ENCODE peak calls at places on chromosome 6, in five cellular contexts. G is hypothalamus, V is occipital lobe, E is kidney epithelial cell, Q is dorsolateral prefrontal cortex. F is an unnamed sample.

GRCh38 chr6:39430968-39431523 is 108.5 kb upstream of the KCNK16 start:
- DNase-seq in Q (peak; percentile 83), V (peak; percentile 51), E (no peak), G (peak; percentile 66), F (no peak)

GRCh38 chr6:34358389-34358906 is 34.0 kb downstream of the NUDT3 start:
- DNase-seq in V (no peak), G (no peak), Q (no peak), E (no peak), F (no peak)

GRCh38 chr6:41545174-41545702 is 943 bp upstream of the FOXP4 start:
- DNase-seq in Q (no peak), G (no peak), E (no peak), V (no peak), F (no peak)

GRCh38 chr6:75539136-75539535 is 45.5 kb upstream of the FILIP1 start:
- DNase-seq in G (no peak), E (no peak), V (no peak), Q (no peak), F (no peak)

GRCh38 chr6:14883921-14884320 is 361.9 kb upstream of the JARID2 start:
- DNase-seq in Q (no peak), E (no peak), G (no peak), V (no peak), F (no peak)

GRCh38 chr6:105886812-105887513 is 199.2 kb upstream of the PRDM1 start:
- DNase-seq in G (no peak), V (no peak), E (no peak), Q (no peak), F (no peak)

GRCh38 chr6:148304976-148305375 is 37.7 kb upstream of the SASH1 start:
- DNase-seq in Q (no peak), V (no peak), E (peak; percentile 43), G (no peak), F (no peak)

GRCh38 chr6:56220078-56220477 is 27.3 kb downstream of the COL21A1 start:
- DNase-seq in E (no peak), V (no peak), Q (no peak), G (no peak), F (no peak)

GRCh38 chr6:122758927-122759334 is 20.6 kb upstream of the FABP7 start:
- DNase-seq in V (no peak), G (no peak), E (no peak), Q (no peak), F (no peak)

GRCh38 chr6:95266537-95267258 is 310.6 kb upstream of the MANEA start:
- DNase-seq in G (no peak), V (no peak), E (no peak), Q (no peak), F (no peak)

GRCh38 chr6:137846274-137846673 is 20.8 kb upstream of the TNFAIP3 start:
- DNase-seq in E (no peak), V (no peak), G (no peak), Q (no peak), F (no peak)

GRCh38 chr6:113586413-113586812 is 270.7 kb upstream of the MARCKS start:
- DNase-seq in Q (no peak), G (no peak), V (no peak), E (no peak), F (no peak)

GRCh38 chr6:38805127-38805655 is 90.1 kb downstream of the DNAH8 start:
- DNase-seq in E (no peak), V (no peak), G (no peak), Q (no peak), F (no peak)

GRCh38 chr6:153980176-153980575 is 58.9 kb upstream of the OPRM1 start:
- DNase-seq in E (no peak), V (no peak), G (no peak), Q (no peak), F (no peak)

GRCh38 chr6:35094183-35094582 is 47.0 kb downstream of the TCP11 start:
- DNase-seq in Q (no peak), E (no peak), G (no peak), V (no peak), F (peak; percentile 1)

GRCh38 chr6:7129360-7129759 is 21.6 kb downstream of the RREB1 start:
- DNase-seq in Q (no peak), E (no peak), V (no peak), G (no peak), F (no peak)

GRCh38 chr6:106097368-106098231 is 11.5 kb downstream of the PRDM1 start:
- DNase-seq in V (no peak), Q (no peak), E (no peak), G (no peak), F (no peak)

GRCh38 chr6:125197795-125198269 is 44.3 kb downstream of the TPD52L1 start:
- DNase-seq in Q (no peak), E (no peak), G (peak; percentile 11), V (peak; percentile 25), F (peak; percentile 13)

GRCh38 chr6:149335924-149336323 is 18.4 kb downstream of the TAB2 start:
- DNase-seq in Q (no peak), E (peak; percentile 63), G (no peak), V (no peak), F (no peak)

GRCh38 chr6:157456524-157456829 is 75.5 kb downstream of the ZDHHC14 start:
- DNase-seq in E (no peak), G (no peak), V (no peak), Q (no peak), F (no peak)

GRCh38 chr6:100620085-100620484 is 155.4 kb upstream of the SIM1 start:
- DNase-seq in Q (no peak), E (peak; percentile 45), V (no peak), G (no peak), F (no peak)

GRCh38 chr6:15457903-15458530 is 204.8 kb downstream of the DTNBP1 start:
- DNase-seq in E (no peak), Q (no peak), V (no peak), G (no peak), F (no peak)

GRCh38 chr6:85449818-85450577 is at the start of gene NT5E:
- DNase-seq in Q (peak; percentile 74), E (no peak), V (peak; percentile 61), G (peak; percentile 70), F (peak; percentile 71)

GRCh38 chr6:3267162-3267561 is 8.4 kb downstream of the PSMG4 start:
- DNase-seq in E (no peak), G (no peak), Q (no peak), V (no peak), F (no peak)

GRCh38 chr6:149728499-149729234 is 10.8 kb upstream of the LATS1 start:
- DNase-seq in E (no peak), Q (no peak), G (no peak), V (no peak), F (no peak)

GRCh38 chr6:31970604-31971271 is 1.2 kb downstream of the DXO start:
- DNase-seq in G (no peak), V (no peak), Q (no peak), E (no peak), F (no peak)